ENCODE peak calls at places on chromosomes 2 and 18, in nine cellular contexts. E is MM.1S, Y is GM23338, M is neural progenitor cell, D is HCT116, K is GM23248, N is PC-3, L is OCI-LY7, S is SK-N-SH. H is an unnamed sample.

GRCh38 chr18:36464126-36464651 is 166.7 kb downstream of the FHOD3 start:
- DNase-seq in E (no peak), Y (no peak), M (peak), D (no peak), K (no peak), N (no peak), L (no peak), S (no peak), H (peak)

GRCh38 chr2:218819103-218819502 is 12.5 kb downstream of the PRKAG3 start:
- DNase-seq in E (no peak), Y (no peak), M (no peak), D (no peak), K (no peak), N (no peak), L (no peak), S (no peak), H (no peak)

GRCh38 chr2:223563462-223563861 is 38.7 kb downstream of the SCG2 start:
- DNase-seq in E (no peak), Y (peak), M (no peak), D (peak), K (peak), N (peak), L (no peak), S (peak), H (peak)

GRCh38 chr2:85794491-85795121 is 40.8 kb downstream of the ATOH8 start:
- DNase-seq in E (no peak), Y (no peak), M (no peak), D (no peak), K (no peak), N (no peak), L (no peak), S (peak), H (no peak)

GRCh38 chr2:150522269-150522668 is 34.8 kb upstream of the RND3 start:
- DNase-seq in E (no peak), Y (no peak), M (no peak), D (no peak), K (no peak), N (no peak), L (no peak), S (no peak), H (no peak)

GRCh38 chr2:224359569-224359968 is 42.3 kb downstream of the FAM124B start:
- DNase-seq in E (peak), Y (peak), M (peak), D (no peak), K (peak), N (peak), L (peak), S (peak), H (no peak)

GRCh38 chr2:200378652-200379290 is 72.3 kb downstream of the SPATS2L start:
- DNase-seq in E (no peak), Y (no peak), M (peak), D (no peak), K (peak), N (no peak), L (no peak), S (no peak), H (no peak)

GRCh38 chr2:98416760-98417159 is 27.9 kb upstream of the INPP4A start:
- DNase-seq in E (no peak), Y (no peak), M (no peak), D (no peak), K (no peak), N (no peak), L (no peak), S (no peak), H (no peak)

GRCh38 chr18:35524236-35524635 is 26.5 kb upstream of the INO80C start:
- DNase-seq in E (no peak), Y (no peak), M (no peak), D (no peak), K (no peak), N (no peak), L (no peak), S (no peak), H (peak)

GRCh38 chr2:133235959-133236358 is 332.3 kb downstream of the NCKAP5 start:
- DNase-seq in E (no peak), Y (no peak), M (no peak), D (no peak), K (peak), N (peak), L (no peak), S (no peak), H (no peak)

GRCh38 chr2:201260302-201260800 is at the start of gene CASP8:
- DNase-seq in E (peak), Y (no peak), M (no peak), D (no peak), K (peak), N (peak), L (peak), S (no peak), H (no peak)

GRCh38 chr2:3801506-3801905 is 98.1 kb downstream of the DCDC2C start:
- DNase-seq in E (no peak), Y (no peak), M (no peak), D (no peak), K (no peak), N (no peak), L (no peak), S (no peak), H (no peak)

GRCh38 chr2:241095594-241096290 is 6.3 kb downstream of the MTERF4 start:
- DNase-seq in E (no peak), Y (no peak), M (no peak), D (no peak), K (no peak), N (no peak), L (no peak), S (no peak), H (no peak)

GRCh38 chr2:231926180-231926741 is at the start of gene NPPC:
- DNase-seq in E (peak), Y (peak), M (peak), D (no peak), K (peak), N (peak), L (no peak), S (peak), H (peak)

GRCh38 chr2:228675715-228676114 is 494.2 kb upstream of the SPHKAP start:
- DNase-seq in E (no peak), Y (no peak), M (no peak), D (no peak), K (peak), N (no peak), L (no peak), S (peak), H (no peak)

GRCh38 chr2:143681006-143681405 is 551.8 kb downstream of the ARHGAP15 start:
- DNase-seq in E (no peak), Y (no peak), M (no peak), D (no peak), K (no peak), N (no peak), L (no peak), S (no peak), H (no peak)

GRCh38 chr2:46334389-46335345 is 37.5 kb downstream of the EPAS1 start:
- DNase-seq in E (no peak), Y (peak), M (no peak), D (no peak), K (peak), N (peak), L (no peak), S (no peak), H (no peak)

GRCh38 chr2:176152350-176153181 is 1.2 kb downstream of the HOXD4 start:
- DNase-seq in E (no peak), Y (peak), M (no peak), D (no peak), K (no peak), N (no peak), L (no peak), S (no peak), H (no peak)

GRCh38 chr18:32271649-32272324 is 81.9 kb downstream of the MEP1B start:
- DNase-seq in E (peak), Y (peak), M (peak), D (peak), K (peak), N (peak), L (peak), S (peak), H (peak)
- TF ChIP-seq EZH2phosphoT487 in E (no peak), Y (no peak), M (no peak), D (no peak), K (no peak), N (no peak), L (no peak), S (no peak), H (no peak)

DNA sequence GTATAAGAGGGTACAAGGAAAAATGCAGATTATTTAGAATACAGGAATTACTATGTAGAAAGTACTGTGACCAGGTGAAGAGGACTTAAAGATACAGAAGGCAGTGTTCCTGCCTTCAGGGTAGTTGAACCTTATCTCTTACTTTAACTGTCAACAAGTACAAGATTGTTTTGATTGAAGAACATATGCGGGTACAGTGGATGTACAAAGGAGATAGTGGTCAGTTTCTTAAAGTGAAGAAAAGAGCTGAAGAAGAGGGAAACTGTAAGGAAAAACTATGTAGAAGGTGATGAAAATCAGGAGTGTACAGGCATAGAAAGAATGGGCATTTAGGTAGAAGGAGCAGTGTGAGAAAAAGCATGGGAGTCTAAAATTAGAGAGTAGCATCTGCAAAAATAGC is 2.2 kb downstream of the RALBP1 start:
- DNase-seq in E (no peak), Y (no peak), M (no peak), D (no peak), K (no peak), N (no peak), L (no peak), S (no peak), H (no peak)
- H3K4me2 ChIP-seq in E (peak), Y (no peak), M (no peak), D (peak), K (peak), N (peak), L (peak), S (peak), H (peak)

GRCh38 chr2:183209395-183210028 is 85.3 kb downstream of the NUP35 start:
- DNase-seq in E (no peak), Y (peak), M (no peak), D (no peak), K (no peak), N (no peak), L (no peak), S (no peak), H (no peak)

GRCh38 chr2:183219853-183220252 is 95.6 kb downstream of the NUP35 start:
- DNase-seq in E (no peak), Y (no peak), M (no peak), D (no peak), K (no peak), N (no peak), L (no peak), S (no peak), H (no peak)

GRCh38 chr2:183215917-183216316 is 91.7 kb downstream of the NUP35 start:
- DNase-seq in E (no peak), Y (no peak), M (no peak), D (no peak), K (no peak), N (no peak), L (no peak), S (no peak), H (no peak)

GRCh38 chr2:183214680-183215079 is 90.4 kb downstream of the NUP35 start:
- DNase-seq in E (no peak), Y (no peak), M (no peak), D (no peak), K (no peak), N (no peak), L (no peak), S (no peak), H (no peak)
- H3K27ac ChIP-seq in E (no peak), Y (no peak), M (no peak), D (no peak), K (no peak), N (no peak), L (no peak), S (no peak), H (no peak)

GRCh38 chr2:127101048-127101611 is 5.8 kb downstream of the BIN1 start:
- DNase-seq in E (no peak), Y (no peak), M (no peak), D (no peak), K (no peak), N (no peak), L (no peak), S (no peak), H (no peak)
- TF ChIP-seq EZH2phosphoT487 in E (no peak), Y (no peak), M (no peak), D (no peak), K (no peak), N (no peak), L (no peak), S (no peak), H (no peak)